ENCODE peak calls at places on chromosomes 6 and 20, in four cellular contexts. S, A, Y and F are unnamed samples.

GRCh38 chr6:142816024-142816423 is 129.0 kb downstream of the HIVEP2 start:
- DNase-seq in A (no peak), Y (no peak), S (no peak), F (no peak)

GRCh38 chr20:4026093-4026601 is 10.8 kb upstream of the RNF24 start:
- DNase-seq in A (no peak), S (peak), Y (no peak), F (no peak)

GRCh38 chr6:81362246-81362645 is 390.2 kb downstream of the TENT5A start:
- DNase-seq in A (no peak), Y (no peak), S (no peak), F (no peak)

GRCh38 chr20:51581571-51581970 is 39.1 kb upstream of the NFATC2 start:
- DNase-seq in S (no peak), A (no peak), Y (no peak), F (no peak)

GRCh38 chr6:11093065-11093590 is 506 bp upstream of the SMIM13 start:
- DNase-seq in S (no peak), A (peak), Y (no peak), F (no peak)

GRCh38 chr6:34771727-34772126 is 14.4 kb downstream of the SNRPC start:
- DNase-seq in S (no peak), Y (no peak), A (no peak), F (no peak)

GRCh38 chr20:4195499-4195898 is 180.1 kb upstream of the RNF24 start:
- DNase-seq in S (no peak), Y (peak), A (no peak), F (no peak)

GRCh38 chr6:149060300-149060984 is 257.1 kb upstream of the TAB2 start:
- DNase-seq in Y (no peak), A (no peak), S (peak), F (no peak)

GRCh38 chr6:82906489-82906888 is 159.2 kb downstream of the UBE3D start:
- DNase-seq in S (no peak), A (no peak), Y (no peak), F (no peak)

GRCh38 chr6:96520039-96520850 is 1.4 kb upstream of the UFL1 start:
- DNase-seq in Y (no peak), A (no peak), S (no peak), F (no peak)

GRCh38 chr6:155538708-155539107 is 83.1 kb upstream of the NOX3 start:
- DNase-seq in S (no peak), Y (no peak), A (no peak), F (no peak)